ENCODE peak calls at places on chromosomes 5 and 9, in nine cellular contexts. L is heart right ventricle, A is mammary epithelial cell, J is fibroblast of pulmonary artery, I is uterus, F is IMR-90, Z is OCI-LY7, M is HepG2, S is lower leg skin. T is an unnamed sample.

GRCh38 chr5:158609729-158610128 is 490.0 kb downstream of the EBF1 start:
- DNase-seq in A (no peak), I (no peak), F (no peak), Z (no peak), S (no peak), M (no peak), J (no peak), L (no peak), T (no peak)

GRCh38 chr9:127083133-127083532 is 39.3 kb downstream of the ANGPTL2 start:
- DNase-seq in I (no peak), S (no peak), J (no peak), M (no peak), A (no peak), Z (no peak), L (no peak), F (no peak), T (no peak)

GRCh38 chr5:59093329-59093728 is 510.5 kb downstream of the RAB3C start:
- DNase-seq in L (no peak), Z (no peak), S (no peak), I (no peak), M (no peak), J (peak), A (no peak), F (peak), T (no peak)

GRCh38 chr5:151772029-151772867 is 494 bp downstream of the G3BP1 start:
- DNase-seq in J (peak), I (peak), L (peak), Z (peak), S (peak), M (peak), F (no peak), A (peak), T (peak)

GRCh38 chr5:117561531-117561930 is 986.9 kb upstream of the SEMA6A start:
- DNase-seq in S (no peak), M (no peak), L (no peak), I (no peak), Z (no peak), J (no peak), F (no peak), A (no peak), T (no peak)

GRCh38 chr9:8955315-8955714 is 1155.7 kb upstream of the DMAC1 start:
- DNase-seq in S (no peak), J (no peak), L (no peak), A (no peak), M (no peak), Z (no peak), I (no peak), F (no peak), T (no peak)

GRCh38 chr5:32536246-32536645 is 49.1 kb upstream of the SUB1 start:
- DNase-seq in S (no peak), J (no peak), L (no peak), A (no peak), Z (no peak), M (no peak), I (no peak), F (no peak), T (no peak)

GRCh38 chr9:18061856-18062255 is 412.1 kb upstream of the ADAMTSL1 start:
- DNase-seq in L (no peak), F (peak), S (no peak), J (peak), M (no peak), I (no peak), A (no peak), Z (no peak), T (no peak)

GRCh38 chr5:20114536-20114935 is 126.5 kb upstream of the CDH18 start:
- DNase-seq in L (no peak), A (no peak), J (no peak), I (no peak), S (no peak), Z (no peak), M (no peak), F (no peak), T (no peak)

GRCh38 chr5:74386571-74387334 is 253.8 kb downstream of the ENC1 start:
- DNase-seq in J (peak), A (peak), M (no peak), I (no peak), L (no peak), Z (no peak), F (peak), S (no peak), T (no peak)

GRCh38 chr5:57598756-57599155 is 116.1 kb upstream of the ACTBL2 start:
- DNase-seq in F (peak), J (peak), M (no peak), A (peak), S (no peak), L (no peak), Z (no peak), I (no peak), T (no peak)

GRCh38 chr5:151572657-151573368 is 18.3 kb downstream of the FAT2 start:
- DNase-seq in Z (no peak), F (no peak), I (no peak), A (peak), M (no peak), L (no peak), J (no peak), S (peak), T (no peak)

DNA sequence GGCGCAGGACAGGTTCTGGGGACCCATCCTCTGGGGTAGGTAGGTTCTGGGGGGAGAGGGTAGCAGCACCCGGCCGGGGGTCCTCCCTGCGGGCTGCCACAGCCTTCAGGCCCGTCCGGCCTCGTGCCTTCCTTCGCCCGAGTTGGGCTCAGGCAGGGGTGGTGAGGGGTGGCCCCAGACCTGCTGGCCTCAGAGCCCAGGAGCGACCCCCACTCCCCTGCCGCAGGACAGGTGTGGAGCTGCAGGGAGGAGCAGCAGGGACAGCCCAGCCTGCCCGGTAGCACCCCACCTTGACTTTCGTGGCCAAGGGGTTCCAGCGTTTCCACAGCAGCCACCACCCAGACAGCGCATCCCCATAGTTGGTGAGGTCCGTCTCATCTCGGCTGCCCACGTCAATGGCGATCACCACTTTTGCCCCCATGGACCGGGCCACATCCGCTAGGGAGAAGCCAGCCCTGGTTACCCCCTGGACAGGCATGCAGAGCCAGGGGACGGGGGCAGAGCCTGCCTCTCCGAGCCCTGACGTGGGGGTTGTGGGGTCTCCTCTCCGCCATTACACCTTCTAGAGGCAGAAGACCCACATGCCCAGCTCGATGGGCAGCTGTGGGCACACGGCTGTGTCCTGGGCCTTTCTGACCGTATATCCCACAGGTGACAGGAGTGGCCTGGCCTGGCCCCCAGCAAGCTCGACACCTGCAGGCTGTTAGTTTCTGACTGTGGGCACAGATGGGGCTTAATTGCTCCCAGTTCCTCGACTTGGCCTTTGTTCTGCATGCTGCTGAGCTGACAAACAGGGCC is 3.5 kb upstream of the NSMF start:
- DNase-seq in S (no peak), J (no peak), I (no peak), Z (no peak), F (no peak), L (no peak), A (no peak), M (no peak), T (no peak)
- H3K4me3 ChIP-seq in S (no peak), J (no peak), I (no peak), Z (peak), F (no peak), L (no peak), A (no peak), M (no peak), T (no peak)

GRCh38 chr9:97304586-97304985 is 2.9 kb upstream of the CCDC180 start:
- DNase-seq in A (no peak), J (no peak), F (no peak), M (no peak), I (no peak), S (no peak), Z (no peak), L (no peak), T (no peak)

GRCh38 chr9:97305501-97306298 is 1.8 kb upstream of the CCDC180 start:
- DNase-seq in L (no peak), I (no peak), S (no peak), M (no peak), F (no peak), J (no peak), Z (no peak), A (no peak), T (no peak)

GRCh38 chr9:97307500-97308163 is at the start of gene CCDC180:
- DNase-seq in J (peak), L (peak), Z (no peak), F (no peak), S (no peak), M (no peak), A (no peak), I (peak), T (peak)

GRCh38 chr9:97309260-97309659 is 1.8 kb downstream of the CCDC180 start:
- DNase-seq in A (no peak), J (no peak), S (no peak), F (no peak), I (no peak), M (no peak), L (no peak), Z (no peak), T (no peak)

DNA sequence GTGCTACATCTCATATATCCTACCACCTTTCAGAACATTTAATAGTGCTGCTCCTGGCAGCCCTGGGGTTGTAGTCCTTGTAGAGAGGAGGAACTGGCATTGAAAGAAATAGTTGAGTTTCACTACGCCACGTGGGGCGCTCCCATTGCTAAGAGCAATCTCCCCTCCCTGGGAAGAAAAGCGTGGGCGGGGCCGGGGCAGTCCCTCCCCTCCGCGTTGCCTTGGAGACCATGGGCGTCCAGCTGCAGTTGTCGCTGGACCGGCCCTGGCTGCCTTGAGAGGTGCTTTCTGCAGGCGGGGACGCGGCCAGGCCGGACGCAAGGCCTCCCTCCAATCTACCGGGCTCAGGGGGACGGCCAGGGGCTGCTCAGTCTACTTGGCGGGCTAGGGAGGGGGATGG is 368 bp upstream of the CCDC180 start:
- DNase-seq in I (peak), L (peak), Z (no peak), A (peak), S (peak), M (no peak), F (peak), J (peak), T (peak)
- TF ChIP-seq CTCF in I (no peak), L (peak), Z (no peak), A (peak), S (no peak), M (no peak), F (no peak), J (no peak), T (no peak)

GRCh38 chr5:142320851-142321560 is 3.8 kb downstream of the SPRY4 start:
- DNase-seq in L (peak), Z (no peak), A (no peak), I (no peak), M (no peak), S (no peak), J (peak), F (peak), T (no peak)
- H3K4me3 ChIP-seq in L (peak), Z (no peak), A (no peak), I (no peak), M (peak), S (no peak), J (peak), F (peak), T (peak)

GRCh38 chr9:133054194-133054890 is 7.4 kb upstream of the CEL start:
- DNase-seq in S (no peak), A (no peak), Z (no peak), L (peak), J (no peak), I (no peak), F (no peak), M (no peak), T (no peak)
- TF ChIP-seq CTCF in S (no peak), A (no peak), Z (no peak), L (no peak), J (no peak), I (no peak), F (no peak), M (no peak), T (no peak)

GRCh38 chr9:136078498-136079011 is 16.5 kb downstream of the NACC2 start:
- DNase-seq in M (no peak), I (no peak), A (no peak), J (no peak), S (no peak), F (no peak), L (no peak), Z (no peak), T (no peak)
- H3K4me3 ChIP-seq in M (no peak), I (no peak), A (no peak), J (no peak), S (no peak), F (no peak), L (no peak), Z (no peak), T (no peak)

GRCh38 chr5:124025306-124025705 is 513.3 kb downstream of the CSNK1G3 start:
- DNase-seq in L (no peak), J (no peak), Z (no peak), S (no peak), M (no peak), I (no peak), A (no peak), F (no peak), T (no peak)

GRCh38 chr5:124022966-124023365 is 511.0 kb downstream of the CSNK1G3 start:
- DNase-seq in A (no peak), I (no peak), F (no peak), J (no peak), M (no peak), Z (no peak), L (no peak), S (no peak), T (no peak)

DNA sequence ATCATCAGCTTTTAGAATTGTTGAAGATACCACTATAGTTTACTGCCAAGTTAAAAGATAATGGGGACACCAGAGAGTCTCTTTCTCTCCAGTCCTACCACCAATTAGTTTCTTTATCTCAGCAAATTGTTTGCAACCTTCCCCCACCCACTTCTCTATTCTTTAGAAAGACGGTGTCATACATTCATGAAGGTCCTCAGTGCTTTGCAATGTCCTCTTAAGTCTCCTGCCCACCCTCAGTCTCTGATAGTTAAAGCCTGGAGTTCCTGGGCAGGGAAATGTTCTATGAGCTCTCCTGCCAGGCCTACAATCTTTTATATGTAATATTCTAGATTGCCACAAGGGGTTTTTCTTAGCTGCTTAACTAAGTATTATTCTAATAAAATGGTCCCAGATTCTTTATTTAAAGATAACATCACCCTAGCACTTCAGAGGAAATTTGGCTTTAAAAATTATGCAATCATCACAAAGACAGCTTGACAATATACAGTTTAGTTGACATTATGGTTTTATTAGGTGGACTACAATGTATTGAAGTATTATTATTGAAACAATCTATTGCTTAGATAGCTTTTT is 509.2 kb downstream of the CSNK1G3 start:
- DNase-seq in Z (no peak), A (no peak), F (no peak), I (no peak), L (no peak), S (no peak), J (no peak), M (no peak), T (no peak)
- TF ChIP-seq CTCF in Z (peak), A (peak), F (no peak), I (no peak), L (no peak), S (no peak), J (no peak), M (no peak), T (no peak)

GRCh38 chr9:37994639-37995347 is 74.2 kb downstream of the SHB start:
- DNase-seq in S (peak), J (peak), I (peak), M (no peak), A (no peak), F (peak), Z (no peak), L (peak), T (peak)

GRCh38 chr9:37992924-37993349 is 76.1 kb downstream of the SHB start:
- DNase-seq in L (peak), A (no peak), Z (no peak), S (no peak), J (no peak), F (no peak), M (no peak), I (no peak), T (no peak)

GRCh38 chr9:37996050-37996811 is 72.8 kb downstream of the SHB start:
- DNase-seq in L (no peak), J (no peak), Z (no peak), I (no peak), S (no peak), M (no peak), A (no peak), F (no peak), T (no peak)

GRCh38 chr9:37996812-37997202 is 72.2 kb downstream of the SHB start:
- DNase-seq in F (no peak), L (no peak), M (no peak), Z (no peak), A (no peak), J (no peak), S (no peak), I (no peak), T (no peak)

DNA sequence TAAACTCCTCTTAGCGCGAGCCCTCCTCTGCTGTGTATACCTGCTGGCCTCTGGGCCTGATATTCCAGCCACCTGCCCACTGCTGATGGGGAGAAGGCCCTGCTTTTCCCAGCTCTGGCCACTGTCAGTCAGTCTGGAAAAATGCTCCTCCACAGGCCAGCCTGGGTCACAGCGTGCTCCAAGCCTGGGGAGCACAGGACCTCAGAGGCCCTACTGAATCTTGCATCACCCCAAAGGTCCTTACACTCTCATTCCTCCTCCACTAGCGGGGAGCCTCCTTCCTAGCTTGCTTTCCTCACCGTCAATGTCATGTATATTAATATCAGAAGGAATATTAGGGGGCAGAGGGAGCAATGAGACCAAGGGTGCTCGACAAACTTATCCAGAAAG is 73.7 kb downstream of the SHB start:
- DNase-seq in L (no peak), A (no peak), I (no peak), M (no peak), J (no peak), F (no peak), S (no peak), Z (no peak), T (no peak)
- H3K4me3 ChIP-seq in L (peak), A (no peak), I (no peak), M (no peak), J (no peak), F (no peak), S (no peak), Z (no peak), T (no peak)

GRCh38 chr9:108468364-108468763 is 387.4 kb downstream of the ACTL7B start:
- DNase-seq in A (peak), J (peak), L (peak), I (no peak), Z (peak), S (no peak), F (peak), M (no peak), T (peak)
- TF ChIP-seq CTCF in A (peak), J (peak), L (peak), I (no peak), Z (peak), S (no peak), F (peak), M (peak), T (no peak)

DNA sequence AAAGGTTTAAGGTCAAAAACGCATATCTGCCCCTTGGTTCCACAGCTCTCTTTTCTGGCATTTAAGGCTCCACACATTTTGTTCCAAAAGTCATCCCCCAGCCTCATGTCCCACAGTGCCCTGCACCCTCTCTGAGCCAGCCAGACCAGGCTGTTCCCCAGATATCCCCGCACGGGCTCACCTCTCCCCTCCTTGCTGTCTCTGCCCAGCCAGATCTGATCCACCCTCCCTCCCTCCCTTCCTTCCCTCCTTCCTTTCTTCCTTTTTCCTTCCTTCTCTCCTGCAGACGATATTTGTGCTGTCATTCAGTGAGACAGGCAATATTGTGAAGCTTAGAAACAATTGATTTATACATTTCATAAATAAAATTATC is 37.0 kb downstream of the DUSP1 start:
- DNase-seq in Z (no peak), I (no peak), S (no peak), A (no peak), F (no peak), J (no peak), L (no peak), M (no peak), T (no peak)
- H3K4me3 ChIP-seq in Z (no peak), I (no peak), S (no peak), A (no peak), F (no peak), J (no peak), L (peak), M (peak), T (no peak)

T was measured in lung.